ENCODE peak calls at places on chromosome X, in eight cellular contexts. I is left lung, Y is right lobe of liver, C is colonic mucosa, U is IMR-90, O is mesothelial cell of epicardium, P is PC-9, S is DND-41. V is an unnamed sample.

GRCh38 chrX:24979081-24979480 is 36.7 kb downstream of the ARX start:
- DNase-seq in I (no peak), C (no peak), U (peak), O (no peak), S (no peak), Y (no peak), P (no peak), V (no peak)

GRCh38 chrX:107205770-107206696 is at the start of the genes DNAAF6 and NUP62CL:
- DNase-seq in U (no peak), O (peak), S (no peak), C (peak), I (peak), P (peak), Y (peak), V (peak)

GRCh38 chrX:23656684-23657083 is 10.6 kb upstream of the PRDX4 start:
- DNase-seq in U (peak), I (no peak), S (no peak), C (no peak), O (no peak), P (no peak), Y (no peak), V (no peak)

GRCh38 chrX:66021758-66022741 is 17.8 kb downstream of the VSIG4 start:
- DNase-seq in O (no peak), S (no peak), P (no peak), Y (no peak), U (no peak), C (no peak), I (no peak), V (no peak)

GRCh38 chrX:134423606-134424005 is 36.4 kb upstream of the HPRT1 start:
- DNase-seq in I (no peak), S (no peak), O (no peak), C (no peak), U (peak), Y (no peak), P (no peak), V (no peak)

GRCh38 chrX:27660878-27661277 is 70.7 kb downstream of the DCAF8L2 start:
- DNase-seq in C (no peak), S (no peak), O (no peak), Y (no peak), P (no peak), I (no peak), U (no peak), V (no peak)

GRCh38 chrX:154761977-154762528 is 611 bp upstream of the DKC1 start:
- DNase-seq in Y (no peak), P (peak), I (no peak), C (peak), O (no peak), S (peak), U (no peak), V (no peak)

GRCh38 chrX:66163849-66164401 is at the start of gene HEPH:
- DNase-seq in U (peak), C (peak), I (no peak), S (no peak), P (no peak), Y (no peak), O (no peak), V (no peak)

DNA sequence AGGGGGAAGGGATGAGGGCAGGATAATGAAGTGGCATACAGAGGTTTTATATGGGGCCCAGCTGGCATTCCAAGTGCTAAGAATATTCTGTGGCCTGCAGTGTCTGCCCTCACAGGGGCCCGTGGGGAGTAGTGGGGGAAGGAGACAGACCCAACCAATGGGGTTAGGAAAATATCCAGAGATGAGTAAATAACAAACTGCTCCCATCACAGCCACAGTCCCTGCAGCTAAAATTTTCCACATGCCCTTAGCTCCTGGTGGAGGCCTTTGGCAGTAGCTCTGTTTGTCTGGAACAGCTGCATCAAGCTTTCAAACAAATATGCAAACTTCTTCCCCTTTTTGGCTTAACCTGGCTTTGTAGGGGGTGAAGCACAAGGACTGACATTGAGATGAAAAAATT is 3.1 kb downstream of the SRPX2 start:
- DNase-seq in C (no peak), P (no peak), Y (no peak), U (no peak), O (no peak), S (no peak), I (no peak), V (no peak)
- TF ChIP-seq CTCF in C (no peak), P (no peak), Y (peak), U (no peak), O (no peak), S (no peak), I (no peak), V (no peak)

GRCh38 chrX:149877157-149877556 is 3.8 kb upstream of the MAGEA8 start:
- DNase-seq in P (no peak), Y (no peak), U (no peak), I (no peak), S (no peak), O (no peak), C (no peak), V (no peak)

GRCh38 chrX:149877636-149878035 is 3.3 kb upstream of the MAGEA8 start:
- DNase-seq in I (no peak), P (no peak), U (no peak), S (no peak), C (no peak), Y (no peak), O (no peak), V (no peak)

DNA sequence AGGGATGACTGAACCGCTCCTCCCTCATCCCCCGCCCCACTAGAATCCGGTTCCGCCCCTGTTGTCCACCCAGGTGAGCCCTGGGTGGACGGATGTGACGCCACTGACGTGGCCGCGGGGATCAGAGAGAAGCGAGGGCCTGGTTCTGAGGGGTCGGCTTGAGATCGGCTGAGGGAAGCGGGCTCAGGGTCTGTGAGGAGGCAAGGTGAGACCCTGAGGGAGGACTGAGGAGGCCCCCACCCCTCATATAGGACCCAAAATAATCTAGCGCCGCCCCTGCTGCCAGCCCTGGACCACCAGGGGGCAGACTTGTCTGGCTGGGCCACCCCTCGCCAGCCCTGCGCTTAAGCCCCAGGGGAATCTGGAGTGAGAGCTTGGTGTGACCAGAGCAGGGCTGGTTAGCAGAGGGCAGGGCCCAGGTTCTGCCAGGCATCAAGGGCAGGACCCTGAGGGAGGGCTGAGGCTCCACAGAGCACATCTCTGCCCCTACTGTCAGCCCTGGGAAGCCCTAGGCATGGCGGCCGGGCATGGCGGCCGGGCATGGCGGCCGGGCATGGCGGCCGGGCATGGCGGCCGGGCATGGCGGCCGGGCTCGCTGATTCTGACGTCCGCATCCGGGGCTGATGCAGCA is at the start of gene MAGEA8:
- DNase-seq in P (no peak), U (no peak), S (no peak), Y (no peak), O (no peak), C (no peak), I (no peak), V (no peak)
- TF ChIP-seq CTCF in P (peak), U (peak), S (peak), Y (no peak), O (peak), C (no peak), I (no peak), V (no peak)

GRCh38 chrX:119693032-119693995 is at the start of gene SEPTIN6:
- DNase-seq in S (peak), Y (peak), C (peak), I (peak), U (peak), P (peak), O (peak), V (peak)
- TF ChIP-seq CTCF in S (peak), Y (no peak), C (no peak), I (no peak), U (no peak), P (no peak), O (no peak), V (no peak)

GRCh38 chrX:9160698-9161329 is 126.9 kb upstream of the FAM9B start:
- DNase-seq in S (no peak), C (no peak), O (no peak), P (no peak), Y (no peak), U (no peak), I (no peak), V (no peak)

GRCh38 chrX:9164535-9165425 is 130.9 kb upstream of the FAM9B start:
- DNase-seq in I (no peak), Y (no peak), C (no peak), U (no peak), S (peak), O (no peak), P (no peak), V (no peak)

GRCh38 chrX:9166566-9166909 is 132.6 kb upstream of the FAM9B start:
- DNase-seq in U (no peak), O (no peak), P (no peak), Y (no peak), C (no peak), S (no peak), I (no peak), V (no peak)

GRCh38 chrX:9163153-9163790 is 129.3 kb upstream of the FAM9B start:
- DNase-seq in S (peak), Y (no peak), P (no peak), U (peak), I (no peak), C (no peak), O (no peak), V (no peak)

DNA sequence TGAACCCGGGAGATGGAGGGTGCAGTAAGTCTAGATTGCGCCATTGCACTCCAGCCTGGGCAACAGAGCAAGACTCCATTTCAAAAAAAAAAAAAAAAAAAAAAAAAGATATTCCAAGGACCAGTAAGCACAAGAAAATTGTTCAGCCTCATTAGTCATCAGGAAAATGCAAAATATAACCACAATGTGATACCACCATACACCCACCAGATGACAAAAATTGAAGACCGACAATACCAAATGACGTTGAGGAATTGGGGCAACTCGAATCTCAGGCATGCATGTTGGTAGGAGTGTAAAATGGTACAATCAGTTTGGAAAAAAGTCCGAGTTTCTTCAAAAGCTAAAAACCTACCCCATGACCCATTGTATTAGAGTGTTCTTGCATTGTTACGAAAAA is 130.2 kb upstream of the FAM9B start:
- DNase-seq in I (no peak), C (no peak), O (no peak), U (peak), S (no peak), Y (no peak), P (no peak), V (no peak)
- TF ChIP-seq CTCF in I (no peak), C (no peak), O (no peak), U (no peak), S (no peak), Y (no peak), P (no peak), V (no peak)

GRCh38 chrX:18415386-18415785 is 10.0 kb upstream of the CDKL5 start:
- DNase-seq in U (peak), P (no peak), S (no peak), Y (no peak), O (no peak), I (no peak), C (no peak), V (no peak)

GRCh38 chrX:18406531-18407266 is 18.7 kb upstream of the CDKL5 start:
- DNase-seq in S (no peak), O (no peak), U (peak), I (no peak), P (no peak), Y (no peak), C (no peak), V (no peak)

GRCh38 chrX:18410038-18410437 is 15.4 kb upstream of the CDKL5 start:
- DNase-seq in I (no peak), S (no peak), P (no peak), O (no peak), U (peak), Y (no peak), C (no peak), V (no peak)
- TF ChIP-seq CTCF in I (no peak), S (peak), P (peak), O (no peak), U (peak), Y (peak), C (no peak), V (no peak)